ENCODE peak calls at places on chromosomes 6 and 20, in ten cellular contexts. One of them, this sample, is unnamed.

GRCh38 chr20:17210983-17211382 is 15.9 kb upstream of the PCSK2 start:
- DNase-seq in H9: no peak
- DNase-seq in right lobe of liver: no peak
- DNase-seq in upper lobe of right lung: no peak
- DNase-seq in stomach: no peak
- DNase-seq in left ventricle myocardium inferior: no peak
- DNase-seq in substantia nigra: no peak
- DNase-seq in hepatocyte: peak
- DNase-seq in CD4-positive, alpha-beta memory T cell: no peak
- DNase-seq in HL-60: no peak
- DNase-seq in this sample: no peak

GRCh38 chr6:162198925-162199324 is 528.6 kb downstream of the PRKN start:
- DNase-seq in upper lobe of right lung: no peak
- DNase-seq in HL-60: no peak
- DNase-seq in substantia nigra: no peak
- DNase-seq in right lobe of liver: no peak
- DNase-seq in hepatocyte: no peak
- DNase-seq in CD4-positive, alpha-beta memory T cell: no peak
- DNase-seq in stomach: no peak
- DNase-seq in left ventricle myocardium inferior: no peak
- DNase-seq in H9: no peak
- DNase-seq in this sample: no peak

GRCh38 chr20:50472693-50473610 is 37.2 kb upstream of the PTPN1 start:
- DNase-seq in H9: no peak
- DNase-seq in upper lobe of right lung: no peak
- DNase-seq in HL-60: no peak
- DNase-seq in CD4-positive, alpha-beta memory T cell: no peak
- DNase-seq in substantia nigra: no peak
- DNase-seq in stomach: no peak
- DNase-seq in right lobe of liver: no peak
- DNase-seq in left ventricle myocardium inferior: no peak
- DNase-seq in hepatocyte: no peak
- DNase-seq in this sample: no peak

GRCh38 chr6:45698046-45698445 is 317.6 kb downstream of the CLIC5 start:
- DNase-seq in right lobe of liver: no peak
- DNase-seq in HL-60: no peak
- DNase-seq in substantia nigra: no peak
- DNase-seq in left ventricle myocardium inferior: no peak
- DNase-seq in stomach: no peak
- DNase-seq in upper lobe of right lung: no peak
- DNase-seq in hepatocyte: no peak
- DNase-seq in CD4-positive, alpha-beta memory T cell: no peak
- DNase-seq in H9: no peak
- DNase-seq in this sample: no peak

GRCh38 chr6:134636221-134636830 is 313.6 kb downstream of the ALDH8A1 start:
- DNase-seq in CD4-positive, alpha-beta memory T cell: peak
- DNase-seq in stomach: no peak
- DNase-seq in left ventricle myocardium inferior: no peak
- DNase-seq in HL-60: no peak
- DNase-seq in upper lobe of right lung: no peak
- DNase-seq in right lobe of liver: no peak
- DNase-seq in substantia nigra: no peak
- DNase-seq in hepatocyte: peak
- DNase-seq in H9: no peak
- DNase-seq in this sample: no peak

GRCh38 chr6:119985952-119986736 is 636.6 kb upstream of the MAN1A1 start:
- DNase-seq in hepatocyte: no peak
- DNase-seq in upper lobe of right lung: no peak
- DNase-seq in H9: no peak
- DNase-seq in HL-60: no peak
- DNase-seq in right lobe of liver: no peak
- DNase-seq in stomach: no peak
- DNase-seq in left ventricle myocardium inferior: no peak
- DNase-seq in CD4-positive, alpha-beta memory T cell: no peak
- DNase-seq in substantia nigra: no peak
- DNase-seq in this sample: no peak

GRCh38 chr20:54067606-54068174 is 2.7 kb downstream of the BCAS1 start:
- DNase-seq in hepatocyte: peak
- DNase-seq in CD4-positive, alpha-beta memory T cell: no peak
- DNase-seq in upper lobe of right lung: peak
- DNase-seq in stomach: peak
- DNase-seq in right lobe of liver: peak
- DNase-seq in HL-60: no peak
- DNase-seq in H9: peak
- DNase-seq in left ventricle myocardium inferior: peak
- DNase-seq in substantia nigra: no peak
- DNase-seq in this sample: no peak

GRCh38 chr6:48140221-48140620 is 29.2 kb upstream of the PTCHD4 start:
- DNase-seq in hepatocyte: no peak
- DNase-seq in upper lobe of right lung: no peak
- DNase-seq in right lobe of liver: no peak
- DNase-seq in stomach: no peak
- DNase-seq in left ventricle myocardium inferior: no peak
- DNase-seq in substantia nigra: no peak
- DNase-seq in CD4-positive, alpha-beta memory T cell: no peak
- DNase-seq in HL-60: no peak
- DNase-seq in H9: no peak
- DNase-seq in this sample: no peak

GRCh38 chr20:25227317-25227831 is 20.5 kb upstream of the PYGB start:
- DNase-seq in upper lobe of right lung: no peak
- DNase-seq in substantia nigra: no peak
- DNase-seq in hepatocyte: no peak
- DNase-seq in right lobe of liver: no peak
- DNase-seq in H9: no peak
- DNase-seq in left ventricle myocardium inferior: no peak
- DNase-seq in HL-60: no peak
- DNase-seq in CD4-positive, alpha-beta memory T cell: no peak
- DNase-seq in stomach: no peak
- DNase-seq in this sample: peak

GRCh38 chr20:53890434-53891305 is 179.7 kb downstream of the BCAS1 start:
- DNase-seq in hepatocyte: no peak
- DNase-seq in CD4-positive, alpha-beta memory T cell: no peak
- DNase-seq in substantia nigra: no peak
- DNase-seq in HL-60: no peak
- DNase-seq in upper lobe of right lung: no peak
- DNase-seq in H9: no peak
- DNase-seq in right lobe of liver: no peak
- DNase-seq in stomach: no peak
- DNase-seq in left ventricle myocardium inferior: no peak
- DNase-seq in this sample: peak

GRCh38 chr6:122709922-122710512 is 69.5 kb upstream of the FABP7 start:
- DNase-seq in left ventricle myocardium inferior: no peak
- DNase-seq in hepatocyte: no peak
- DNase-seq in stomach: no peak
- DNase-seq in H9: no peak
- DNase-seq in CD4-positive, alpha-beta memory T cell: no peak
- DNase-seq in upper lobe of right lung: no peak
- DNase-seq in right lobe of liver: no peak
- DNase-seq in HL-60: peak
- DNase-seq in substantia nigra: no peak
- DNase-seq in this sample: no peak

GRCh38 chr6:151905854-151906253 is 98.4 kb downstream of the ESR1 start:
- DNase-seq in stomach: no peak
- DNase-seq in hepatocyte: no peak
- DNase-seq in H9: no peak
- DNase-seq in upper lobe of right lung: no peak
- DNase-seq in substantia nigra: no peak
- DNase-seq in CD4-positive, alpha-beta memory T cell: no peak
- DNase-seq in right lobe of liver: no peak
- DNase-seq in left ventricle myocardium inferior: no peak
- DNase-seq in HL-60: no peak
- DNase-seq in this sample: no peak

GRCh38 chr6:151916680-151917164 is 109.2 kb downstream of the ESR1 start:
- DNase-seq in hepatocyte: no peak
- DNase-seq in stomach: no peak
- DNase-seq in CD4-positive, alpha-beta memory T cell: no peak
- DNase-seq in HL-60: no peak
- DNase-seq in right lobe of liver: no peak
- DNase-seq in H9: no peak
- DNase-seq in substantia nigra: no peak
- DNase-seq in left ventricle myocardium inferior: no peak
- DNase-seq in upper lobe of right lung: no peak
- DNase-seq in this sample: no peak

GRCh38 chr6:151916075-151916474 is 108.6 kb downstream of the ESR1 start:
- DNase-seq in H9: no peak
- DNase-seq in hepatocyte: no peak
- DNase-seq in stomach: no peak
- DNase-seq in substantia nigra: no peak
- DNase-seq in CD4-positive, alpha-beta memory T cell: no peak
- DNase-seq in right lobe of liver: no peak
- DNase-seq in upper lobe of right lung: no peak
- DNase-seq in left ventricle myocardium inferior: no peak
- DNase-seq in HL-60: no peak
- DNase-seq in this sample: no peak

GRCh38 chr6:151914475-151914874 is 107.0 kb downstream of the ESR1 start:
- DNase-seq in HL-60: no peak
- DNase-seq in upper lobe of right lung: no peak
- DNase-seq in left ventricle myocardium inferior: no peak
- DNase-seq in substantia nigra: no peak
- DNase-seq in stomach: no peak
- DNase-seq in H9: no peak
- DNase-seq in right lobe of liver: no peak
- DNase-seq in CD4-positive, alpha-beta memory T cell: no peak
- DNase-seq in hepatocyte: no peak
- DNase-seq in this sample: no peak

GRCh38 chr6:151911401-151911800 is 103.9 kb downstream of the ESR1 start:
- DNase-seq in hepatocyte: no peak
- DNase-seq in substantia nigra: no peak
- DNase-seq in stomach: no peak
- DNase-seq in CD4-positive, alpha-beta memory T cell: no peak
- DNase-seq in H9: no peak
- DNase-seq in right lobe of liver: no peak
- DNase-seq in upper lobe of right lung: no peak
- DNase-seq in left ventricle myocardium inferior: no peak
- DNase-seq in HL-60: no peak
- DNase-seq in this sample: no peak
- H3K27ac ChIP-seq in hepatocyte: no peak
- H3K27ac ChIP-seq in substantia nigra: no peak
- H3K27ac ChIP-seq in stomach: no peak
- H3K27ac ChIP-seq in CD4-positive, alpha-beta memory T cell: no peak
- H3K27ac ChIP-seq in H9: no peak
- H3K27ac ChIP-seq in right lobe of liver: no peak
- H3K27ac ChIP-seq in upper lobe of right lung: no peak
- H3K27ac ChIP-seq in left ventricle myocardium inferior: no peak
- H3K27ac ChIP-seq in HL-60: no peak
- H3K27ac ChIP-seq in this sample: no peak

DNA sequence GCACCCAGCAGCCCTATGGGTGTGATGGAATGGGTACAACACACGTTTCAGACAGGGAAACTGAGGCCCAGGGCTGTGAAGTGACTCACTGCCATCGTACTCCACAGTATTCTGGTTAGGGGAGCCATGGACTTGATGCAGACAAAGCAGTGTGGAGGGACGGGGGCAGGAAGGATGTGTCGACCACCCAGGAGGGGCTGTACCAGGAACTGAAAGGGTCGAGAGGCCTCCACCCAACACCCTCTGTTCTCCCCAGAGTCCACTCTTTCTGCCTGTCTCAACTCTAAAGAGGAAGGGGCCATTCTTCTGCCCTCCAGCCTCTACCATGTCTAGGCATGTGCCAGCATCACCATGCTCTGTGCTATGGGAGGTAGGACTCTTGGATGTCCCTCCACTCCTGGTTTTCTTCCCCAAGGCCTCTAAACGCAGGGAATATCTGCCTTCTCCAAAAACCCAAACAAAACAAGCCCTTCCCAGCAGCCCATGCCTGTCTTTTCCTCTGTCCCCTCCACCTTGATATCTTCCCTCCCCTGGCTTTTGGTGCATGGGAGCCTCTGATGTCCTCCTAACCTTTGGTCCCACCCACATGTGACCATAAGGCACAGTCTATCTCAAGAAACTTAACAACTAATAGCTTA is 7.4 kb downstream of the SLC22A1 start:
- DNase-seq in H9: no peak
- DNase-seq in left ventricle myocardium inferior: no peak
- DNase-seq in right lobe of liver: no peak
- DNase-seq in upper lobe of right lung: no peak
- DNase-seq in substantia nigra: no peak
- DNase-seq in CD4-positive, alpha-beta memory T cell: no peak
- DNase-seq in stomach: no peak
- DNase-seq in hepatocyte: no peak
- DNase-seq in HL-60: no peak
- DNase-seq in this sample: no peak
- H3K27ac ChIP-seq in H9: no peak
- H3K27ac ChIP-seq in left ventricle myocardium inferior: no peak
- H3K27ac ChIP-seq in right lobe of liver: no peak
- H3K27ac ChIP-seq in upper lobe of right lung: no peak
- H3K27ac ChIP-seq in substantia nigra: no peak
- H3K27ac ChIP-seq in CD4-positive, alpha-beta memory T cell: no peak
- H3K27ac ChIP-seq in stomach: no peak
- H3K27ac ChIP-seq in hepatocyte: no peak
- H3K27ac ChIP-seq in HL-60: no peak
- H3K27ac ChIP-seq in this sample: no peak

GRCh38 chr20:11368965-11369711 is 548.6 kb upstream of the BTBD3 start:
- DNase-seq in stomach: no peak
- DNase-seq in right lobe of liver: no peak
- DNase-seq in hepatocyte: no peak
- DNase-seq in CD4-positive, alpha-beta memory T cell: no peak
- DNase-seq in HL-60: no peak
- DNase-seq in substantia nigra: no peak
- DNase-seq in left ventricle myocardium inferior: no peak
- DNase-seq in H9: no peak
- DNase-seq in upper lobe of right lung: no peak
- DNase-seq in this sample: no peak
- H3K27ac ChIP-seq in stomach: no peak
- H3K27ac ChIP-seq in right lobe of liver: no peak
- H3K27ac ChIP-seq in hepatocyte: no peak
- H3K27ac ChIP-seq in CD4-positive, alpha-beta memory T cell: no peak
- H3K27ac ChIP-seq in HL-60: no peak
- H3K27ac ChIP-seq in substantia nigra: no peak
- H3K27ac ChIP-seq in left ventricle myocardium inferior: no peak
- H3K27ac ChIP-seq in H9: no peak
- H3K27ac ChIP-seq in upper lobe of right lung: no peak
- H3K27ac ChIP-seq in this sample: no peak

DNA sequence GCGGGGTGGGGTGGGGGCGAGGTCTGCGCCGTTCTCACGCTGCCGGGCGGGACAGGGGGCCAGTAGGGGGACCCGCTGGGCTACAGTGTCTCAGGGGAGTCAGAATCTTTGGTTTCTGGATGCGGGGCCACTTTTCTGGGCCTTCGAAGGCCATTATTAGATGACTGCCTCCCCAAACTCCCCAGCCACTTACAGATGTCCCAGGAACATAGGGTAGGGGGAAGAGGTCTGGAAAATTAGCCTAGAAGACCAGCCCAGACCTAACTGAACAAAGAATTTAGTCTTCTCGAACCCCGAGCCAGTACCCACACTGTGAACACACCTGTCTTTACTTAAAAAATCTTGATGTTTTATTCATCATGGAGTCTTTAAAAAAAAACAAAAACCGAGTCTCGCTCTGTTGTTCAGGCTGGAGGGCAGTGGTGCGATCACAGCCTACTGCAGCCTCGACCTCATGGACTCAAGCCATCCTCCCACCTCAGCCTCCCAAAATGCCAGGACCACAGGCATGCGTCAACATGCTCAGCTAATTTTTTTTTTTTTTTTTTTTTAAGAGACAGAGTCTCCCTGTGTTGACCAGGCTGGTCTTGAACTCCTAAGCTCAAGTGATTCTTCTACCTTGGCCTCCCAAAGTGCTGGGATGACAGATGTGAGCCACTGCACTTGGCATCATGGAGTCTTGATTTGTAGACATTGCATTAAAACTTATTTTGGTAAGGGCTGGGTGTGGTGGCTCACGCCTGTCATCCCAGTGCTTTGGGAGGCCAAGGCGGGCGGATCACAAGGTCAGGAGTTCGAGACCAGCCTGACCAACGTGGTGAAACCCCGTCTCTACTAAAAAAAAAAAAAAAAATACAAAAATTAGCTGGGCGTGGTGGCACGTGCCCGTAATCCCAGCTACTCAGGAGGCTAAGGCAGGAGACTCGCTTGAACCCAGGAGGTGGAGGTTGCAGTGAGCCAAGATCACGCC is 3.3 kb upstream of the SLC29A1 start:
- DNase-seq in stomach: no peak
- DNase-seq in upper lobe of right lung: no peak
- DNase-seq in hepatocyte: no peak
- DNase-seq in CD4-positive, alpha-beta memory T cell: no peak
- DNase-seq in substantia nigra: no peak
- DNase-seq in H9: no peak
- DNase-seq in HL-60: no peak
- DNase-seq in right lobe of liver: no peak
- DNase-seq in left ventricle myocardium inferior: no peak
- DNase-seq in this sample: no peak
- H3K27ac ChIP-seq in stomach: peak
- H3K27ac ChIP-seq in upper lobe of right lung: peak
- H3K27ac ChIP-seq in hepatocyte: no peak
- H3K27ac ChIP-seq in CD4-positive, alpha-beta memory T cell: no peak
- H3K27ac ChIP-seq in substantia nigra: no peak
- H3K27ac ChIP-seq in H9: no peak
- H3K27ac ChIP-seq in HL-60: no peak
- H3K27ac ChIP-seq in right lobe of liver: peak
- H3K27ac ChIP-seq in left ventricle myocardium inferior: peak
- H3K27ac ChIP-seq in this sample: peak